ENCODE peak calls at places on chromosome 13, in ten cellular contexts. One of them, this sample, is unnamed. For H3K4me1, the result is how much of the 10 kb centered on the place peaks cover.

GRCh38 chr13:67048084-67048792 is 181.9 kb downstream of the PCDH9 start:
- DNase-seq in CD4-positive, alpha-beta memory T cell: no peak
- DNase-seq in right lobe of liver: no peak
- DNase-seq in CD8-positive, alpha-beta T cell: no peak
- DNase-seq in mesenchymal stem cell: peak
- DNase-seq in uterus: no peak
- DNase-seq in adipocyte: peak
- DNase-seq in naive thymus-derived CD4-positive, alpha-beta T cell: no peak
- DNase-seq in cardiac muscle cell: peak
- DNase-seq in neural progenitor cell: peak
- DNase-seq in this sample: peak

GRCh38 chr13:95185311-95185710 is 115.9 kb downstream of the ABCC4 start:
- DNase-seq in cardiac muscle cell: no peak
- DNase-seq in CD8-positive, alpha-beta T cell: no peak
- DNase-seq in naive thymus-derived CD4-positive, alpha-beta T cell: no peak
- DNase-seq in right lobe of liver: no peak
- DNase-seq in neural progenitor cell: no peak
- DNase-seq in uterus: no peak
- DNase-seq in mesenchymal stem cell: no peak
- DNase-seq in adipocyte: no peak
- DNase-seq in CD4-positive, alpha-beta memory T cell: peak
- DNase-seq in this sample: no peak

GRCh38 chr13:66391322-66391721 is 838.8 kb downstream of the PCDH9 start:
- DNase-seq in adipocyte: no peak
- DNase-seq in neural progenitor cell: no peak
- DNase-seq in naive thymus-derived CD4-positive, alpha-beta T cell: no peak
- DNase-seq in mesenchymal stem cell: no peak
- DNase-seq in uterus: no peak
- DNase-seq in cardiac muscle cell: no peak
- DNase-seq in CD4-positive, alpha-beta memory T cell: no peak
- DNase-seq in CD8-positive, alpha-beta T cell: no peak
- DNase-seq in right lobe of liver: no peak
- DNase-seq in this sample: no peak

GRCh38 chr13:95500136-95500718 is 52.3 kb upstream of the CLDN10 start:
- DNase-seq in uterus: no peak
- DNase-seq in adipocyte: peak
- DNase-seq in CD8-positive, alpha-beta T cell: no peak
- DNase-seq in right lobe of liver: no peak
- DNase-seq in naive thymus-derived CD4-positive, alpha-beta T cell: no peak
- DNase-seq in neural progenitor cell: no peak
- DNase-seq in CD4-positive, alpha-beta memory T cell: no peak
- DNase-seq in cardiac muscle cell: no peak
- DNase-seq in mesenchymal stem cell: no peak
- DNase-seq in this sample: no peak

GRCh38 chr13:105346141-105346766 is 1189.2 kb downstream of the EFNB2 start:
- DNase-seq in uterus: no peak
- DNase-seq in neural progenitor cell: no peak
- DNase-seq in CD4-positive, alpha-beta memory T cell: no peak
- DNase-seq in right lobe of liver: no peak
- DNase-seq in adipocyte: peak
- DNase-seq in naive thymus-derived CD4-positive, alpha-beta T cell: no peak
- DNase-seq in cardiac muscle cell: peak
- DNase-seq in CD8-positive, alpha-beta T cell: no peak
- DNase-seq in mesenchymal stem cell: peak
- DNase-seq in this sample: peak

GRCh38 chr13:74732736-74733135 is 598.5 kb upstream of the KLF12 start:
- DNase-seq in uterus: no peak
- DNase-seq in neural progenitor cell: no peak
- DNase-seq in mesenchymal stem cell: no peak
- DNase-seq in CD4-positive, alpha-beta memory T cell: no peak
- DNase-seq in cardiac muscle cell: no peak
- DNase-seq in CD8-positive, alpha-beta T cell: no peak
- DNase-seq in naive thymus-derived CD4-positive, alpha-beta T cell: no peak
- DNase-seq in right lobe of liver: no peak
- DNase-seq in adipocyte: no peak
- DNase-seq in this sample: no peak

GRCh38 chr13:102707465-102707864 is 12.6 kb upstream of the METTL21C start:
- DNase-seq in naive thymus-derived CD4-positive, alpha-beta T cell: no peak
- DNase-seq in neural progenitor cell: no peak
- DNase-seq in cardiac muscle cell: peak
- DNase-seq in uterus: no peak
- DNase-seq in CD4-positive, alpha-beta memory T cell: no peak
- DNase-seq in adipocyte: peak
- DNase-seq in mesenchymal stem cell: peak
- DNase-seq in CD8-positive, alpha-beta T cell: no peak
- DNase-seq in right lobe of liver: no peak
- DNase-seq in this sample: peak

GRCh38 chr13:109355875-109356428 is 430.4 kb downstream of the IRS2 start:
- DNase-seq in adipocyte: no peak
- DNase-seq in cardiac muscle cell: no peak
- DNase-seq in CD8-positive, alpha-beta T cell: no peak
- DNase-seq in CD4-positive, alpha-beta memory T cell: no peak
- DNase-seq in naive thymus-derived CD4-positive, alpha-beta T cell: no peak
- DNase-seq in uterus: no peak
- DNase-seq in right lobe of liver: no peak
- DNase-seq in mesenchymal stem cell: no peak
- DNase-seq in neural progenitor cell: no peak
- DNase-seq in this sample: no peak

GRCh38 chr13:72508392-72508791 is 219.0 kb downstream of the MZT1 start:
- DNase-seq in mesenchymal stem cell: no peak
- DNase-seq in neural progenitor cell: no peak
- DNase-seq in CD4-positive, alpha-beta memory T cell: no peak
- DNase-seq in adipocyte: no peak
- DNase-seq in cardiac muscle cell: no peak
- DNase-seq in uterus: no peak
- DNase-seq in right lobe of liver: no peak
- DNase-seq in naive thymus-derived CD4-positive, alpha-beta T cell: no peak
- DNase-seq in CD8-positive, alpha-beta T cell: no peak
- DNase-seq in this sample: no peak

GRCh38 chr13:53255795-53256194 is 227.2 kb downstream of the OLFM4 start:
- DNase-seq in naive thymus-derived CD4-positive, alpha-beta T cell: no peak
- DNase-seq in CD4-positive, alpha-beta memory T cell: no peak
- DNase-seq in cardiac muscle cell: no peak
- DNase-seq in mesenchymal stem cell: no peak
- DNase-seq in adipocyte: no peak
- DNase-seq in CD8-positive, alpha-beta T cell: no peak
- DNase-seq in uterus: no peak
- DNase-seq in neural progenitor cell: no peak
- DNase-seq in right lobe of liver: no peak
- DNase-seq in this sample: no peak

GRCh38 chr13:107392205-107392604 is 823.1 kb downstream of the LIG4 start:
- DNase-seq in mesenchymal stem cell: peak
- DNase-seq in adipocyte: no peak
- DNase-seq in cardiac muscle cell: no peak
- DNase-seq in right lobe of liver: no peak
- DNase-seq in neural progenitor cell: no peak
- DNase-seq in CD4-positive, alpha-beta memory T cell: no peak
- DNase-seq in CD8-positive, alpha-beta T cell: no peak
- DNase-seq in uterus: no peak
- DNase-seq in naive thymus-derived CD4-positive, alpha-beta T cell: no peak
- DNase-seq in this sample: no peak

GRCh38 chr13:110373617-110374016 is 66.5 kb downstream of the COL4A2 start:
- DNase-seq in adipocyte: no peak
- DNase-seq in uterus: no peak
- DNase-seq in CD8-positive, alpha-beta T cell: no peak
- DNase-seq in mesenchymal stem cell: no peak
- DNase-seq in neural progenitor cell: no peak
- DNase-seq in right lobe of liver: no peak
- DNase-seq in naive thymus-derived CD4-positive, alpha-beta T cell: no peak
- DNase-seq in cardiac muscle cell: no peak
- DNase-seq in CD4-positive, alpha-beta memory T cell: no peak
- DNase-seq in this sample: no peak

GRCh38 chr13:76884571-76885202 is 1.5 kb downstream of the KCTD12 start:
- DNase-seq in CD8-positive, alpha-beta T cell: no peak
- DNase-seq in mesenchymal stem cell: peak
- DNase-seq in uterus: peak
- DNase-seq in naive thymus-derived CD4-positive, alpha-beta T cell: no peak
- DNase-seq in right lobe of liver: no peak
- DNase-seq in adipocyte: peak
- DNase-seq in CD4-positive, alpha-beta memory T cell: no peak
- DNase-seq in neural progenitor cell: no peak
- DNase-seq in cardiac muscle cell: peak
- DNase-seq in this sample: peak

GRCh38 chr13:41652735-41653361 is 195.5 kb downstream of the RGCC start:
- DNase-seq in CD8-positive, alpha-beta T cell: peak
- DNase-seq in cardiac muscle cell: peak
- DNase-seq in mesenchymal stem cell: peak
- DNase-seq in CD4-positive, alpha-beta memory T cell: peak
- DNase-seq in uterus: no peak
- DNase-seq in neural progenitor cell: peak
- DNase-seq in right lobe of liver: no peak
- DNase-seq in adipocyte: peak
- DNase-seq in naive thymus-derived CD4-positive, alpha-beta T cell: peak
- DNase-seq in this sample: no peak

GRCh38 chr13:93151277-93151676 is 75.3 kb upstream of the GPC6 start:
- DNase-seq in neural progenitor cell: no peak
- DNase-seq in right lobe of liver: no peak
- DNase-seq in CD4-positive, alpha-beta memory T cell: no peak
- DNase-seq in uterus: no peak
- DNase-seq in mesenchymal stem cell: peak
- DNase-seq in CD8-positive, alpha-beta T cell: no peak
- DNase-seq in naive thymus-derived CD4-positive, alpha-beta T cell: no peak
- DNase-seq in adipocyte: peak
- DNase-seq in cardiac muscle cell: peak
- DNase-seq in this sample: peak

GRCh38 chr13:80039000-80039399 is 301.9 kb downstream of the SPRY2 start:
- DNase-seq in uterus: no peak
- DNase-seq in right lobe of liver: no peak
- DNase-seq in cardiac muscle cell: no peak
- DNase-seq in adipocyte: no peak
- DNase-seq in mesenchymal stem cell: no peak
- DNase-seq in naive thymus-derived CD4-positive, alpha-beta T cell: no peak
- DNase-seq in neural progenitor cell: no peak
- DNase-seq in CD8-positive, alpha-beta T cell: no peak
- DNase-seq in CD4-positive, alpha-beta memory T cell: no peak
- DNase-seq in this sample: no peak

GRCh38 chr13:105410602-105411001 is 1124.9 kb downstream of the EFNB2 start:
- DNase-seq in cardiac muscle cell: peak
- DNase-seq in right lobe of liver: peak
- DNase-seq in naive thymus-derived CD4-positive, alpha-beta T cell: no peak
- DNase-seq in adipocyte: no peak
- DNase-seq in mesenchymal stem cell: peak
- DNase-seq in uterus: peak
- DNase-seq in CD8-positive, alpha-beta T cell: no peak
- DNase-seq in CD4-positive, alpha-beta memory T cell: peak
- DNase-seq in neural progenitor cell: peak
- DNase-seq in this sample: no peak

GRCh38 chr13:48159436-48160225 is 64.7 kb upstream of the MED4 start:
- DNase-seq in CD8-positive, alpha-beta T cell: no peak
- DNase-seq in uterus: no peak
- DNase-seq in CD4-positive, alpha-beta memory T cell: no peak
- DNase-seq in adipocyte: no peak
- DNase-seq in right lobe of liver: no peak
- DNase-seq in naive thymus-derived CD4-positive, alpha-beta T cell: no peak
- DNase-seq in mesenchymal stem cell: peak
- DNase-seq in neural progenitor cell: no peak
- DNase-seq in cardiac muscle cell: no peak
- DNase-seq in this sample: peak
- H3K4me1 ChIP-seq in CD8-positive, alpha-beta T cell: under half
- H3K4me1 ChIP-seq in uterus: under half
- H3K4me1 ChIP-seq in CD4-positive, alpha-beta memory T cell: half or more
- H3K4me1 ChIP-seq in adipocyte: under half
- H3K4me1 ChIP-seq in right lobe of liver: under half
- H3K4me1 ChIP-seq in naive thymus-derived CD4-positive, alpha-beta T cell: under half
- H3K4me1 ChIP-seq in mesenchymal stem cell: under half
- H3K4me1 ChIP-seq in neural progenitor cell: under half
- H3K4me1 ChIP-seq in cardiac muscle cell: under half
- H3K4me1 ChIP-seq in this sample: under half

DNA sequence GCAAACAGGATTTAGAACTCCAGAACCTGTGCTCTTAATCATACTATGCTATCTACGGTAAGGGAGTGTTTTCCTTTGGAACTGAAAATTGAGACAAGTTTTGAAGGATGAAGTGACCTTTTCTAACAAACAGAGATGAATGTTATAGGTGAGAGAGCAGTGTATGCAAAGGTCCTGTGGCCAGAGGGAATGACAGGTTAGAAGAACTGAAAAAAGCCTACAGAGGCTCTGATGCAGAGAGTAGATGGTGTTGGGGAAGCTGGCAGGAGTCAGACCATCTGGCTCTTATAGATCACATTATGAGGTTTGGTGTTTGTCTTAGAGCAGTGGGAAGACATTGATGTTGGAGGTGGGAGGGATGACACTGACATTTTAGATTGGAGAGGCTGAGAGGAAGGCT is 2.0 kb downstream of the PCCA start:
- DNase-seq in CD4-positive, alpha-beta memory T cell: no peak
- DNase-seq in uterus: no peak
- DNase-seq in mesenchymal stem cell: no peak
- DNase-seq in cardiac muscle cell: no peak
- DNase-seq in CD8-positive, alpha-beta T cell: no peak
- DNase-seq in right lobe of liver: no peak
- DNase-seq in naive thymus-derived CD4-positive, alpha-beta T cell: no peak
- DNase-seq in neural progenitor cell: no peak
- DNase-seq in adipocyte: no peak
- DNase-seq in this sample: no peak
- H3K4me3 ChIP-seq in CD4-positive, alpha-beta memory T cell: no peak
- H3K4me3 ChIP-seq in uterus: no peak
- H3K4me3 ChIP-seq in mesenchymal stem cell: no peak
- H3K4me3 ChIP-seq in cardiac muscle cell: no peak
- H3K4me3 ChIP-seq in CD8-positive, alpha-beta T cell: no peak
- H3K4me3 ChIP-seq in right lobe of liver: peak
- H3K4me3 ChIP-seq in naive thymus-derived CD4-positive, alpha-beta T cell: no peak
- H3K4me3 ChIP-seq in neural progenitor cell: no peak
- H3K4me3 ChIP-seq in adipocyte: no peak
- H3K4me3 ChIP-seq in this sample: no peak

GRCh38 chr13:23059173-23059572 is 121.6 kb upstream of the SGCG start:
- DNase-seq in naive thymus-derived CD4-positive, alpha-beta T cell: no peak
- DNase-seq in neural progenitor cell: no peak
- DNase-seq in mesenchymal stem cell: no peak
- DNase-seq in adipocyte: no peak
- DNase-seq in uterus: no peak
- DNase-seq in cardiac muscle cell: no peak
- DNase-seq in right lobe of liver: no peak
- DNase-seq in CD4-positive, alpha-beta memory T cell: no peak
- DNase-seq in CD8-positive, alpha-beta T cell: no peak
- DNase-seq in this sample: no peak
- H3K4me1 ChIP-seq in naive thymus-derived CD4-positive, alpha-beta T cell: under half
- H3K4me1 ChIP-seq in neural progenitor cell: under half
- H3K4me1 ChIP-seq in mesenchymal stem cell: under half
- H3K4me1 ChIP-seq in adipocyte: under half
- H3K4me1 ChIP-seq in uterus: under half
- H3K4me1 ChIP-seq in cardiac muscle cell: under half
- H3K4me1 ChIP-seq in right lobe of liver: under half
- H3K4me1 ChIP-seq in CD4-positive, alpha-beta memory T cell: under half
- H3K4me1 ChIP-seq in CD8-positive, alpha-beta T cell: under half
- H3K4me1 ChIP-seq in this sample: under half

DNA sequence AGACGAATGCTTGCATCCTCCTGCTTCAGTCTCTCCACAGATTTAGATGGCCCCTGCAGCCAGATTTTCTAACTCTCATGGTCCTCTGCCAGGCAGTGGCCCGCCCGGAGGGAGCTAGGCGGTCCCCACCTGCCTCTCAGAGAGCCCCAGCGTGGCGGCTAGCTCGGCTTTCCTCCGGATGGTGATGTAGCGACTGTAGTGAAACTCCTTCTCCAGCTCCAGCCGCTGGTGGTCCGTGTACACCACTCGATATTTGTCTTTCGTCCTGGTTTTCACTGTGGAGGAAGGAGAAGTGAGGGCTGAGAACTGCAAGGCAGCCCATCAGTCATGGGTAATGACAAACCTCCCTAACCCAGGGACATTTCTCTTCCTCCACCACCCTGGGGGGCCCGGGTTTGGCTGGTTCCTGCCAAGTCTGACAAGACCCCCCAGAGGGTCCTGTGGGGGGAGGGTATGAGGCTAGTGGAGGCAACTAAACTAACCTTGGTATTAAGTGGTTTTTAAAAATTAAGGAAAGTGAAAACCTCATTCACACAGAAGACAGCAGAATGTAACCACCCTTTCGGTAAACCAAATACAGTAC is 4.3 kb downstream of the CDX2 start:
- DNase-seq in adipocyte: no peak
- DNase-seq in mesenchymal stem cell: no peak
- DNase-seq in CD4-positive, alpha-beta memory T cell: no peak
- DNase-seq in neural progenitor cell: no peak
- DNase-seq in cardiac muscle cell: no peak
- DNase-seq in CD8-positive, alpha-beta T cell: no peak
- DNase-seq in uterus: no peak
- DNase-seq in naive thymus-derived CD4-positive, alpha-beta T cell: no peak
- DNase-seq in right lobe of liver: no peak
- DNase-seq in this sample: no peak
- H3K4me3 ChIP-seq in adipocyte: no peak
- H3K4me3 ChIP-seq in mesenchymal stem cell: no peak
- H3K4me3 ChIP-seq in CD4-positive, alpha-beta memory T cell: no peak
- H3K4me3 ChIP-seq in neural progenitor cell: no peak
- H3K4me3 ChIP-seq in cardiac muscle cell: no peak
- H3K4me3 ChIP-seq in CD8-positive, alpha-beta T cell: no peak
- H3K4me3 ChIP-seq in uterus: no peak
- H3K4me3 ChIP-seq in naive thymus-derived CD4-positive, alpha-beta T cell: no peak
- H3K4me3 ChIP-seq in right lobe of liver: no peak
- H3K4me3 ChIP-seq in this sample: no peak

This sample was measured in astrocyte.